ENCODE peak calls at places on chromosomes 4 and X, in five cellular contexts. One of them, this sample, is unnamed.

GRCh38 chrX:49209434-49210251 is 9.7 kb upstream of the SYP start:
- DNase-seq in tibial nerve: no peak
- DNase-seq in brain microvascular endothelial cell: no peak
- DNase-seq in endothelial cell: no peak
- DNase-seq in HFFc6: no peak
- DNase-seq in this sample: no peak

GRCh38 chr4:42302348-42302747 is 94.9 kb upstream of the SHISA3 start:
- DNase-seq in brain microvascular endothelial cell: peak
- DNase-seq in endothelial cell: peak
- DNase-seq in tibial nerve: no peak
- DNase-seq in HFFc6: no peak
- DNase-seq in this sample: peak

GRCh38 chr4:3773552-3774001 is 7.4 kb downstream of the ADRA2C start:
- DNase-seq in brain microvascular endothelial cell: no peak
- DNase-seq in tibial nerve: no peak
- DNase-seq in HFFc6: no peak
- DNase-seq in endothelial cell: no peak
- DNase-seq in this sample: no peak

GRCh38 chr4:53617101-53617680 is 25.9 kb upstream of the LNX1 start:
- DNase-seq in HFFc6: no peak
- DNase-seq in tibial nerve: no peak
- DNase-seq in brain microvascular endothelial cell: no peak
- DNase-seq in endothelial cell: no peak
- DNase-seq in this sample: no peak

GRCh38 chr4:81215936-81216335 is 914 bp upstream of the PRKG2 start:
- DNase-seq in endothelial cell: no peak
- DNase-seq in tibial nerve: no peak
- DNase-seq in brain microvascular endothelial cell: no peak
- DNase-seq in HFFc6: no peak
- DNase-seq in this sample: no peak

GRCh38 chr4:1554876-1555265 is 129.2 kb downstream of the FAM53A start:
- DNase-seq in HFFc6: no peak
- DNase-seq in endothelial cell: no peak
- DNase-seq in brain microvascular endothelial cell: no peak
- DNase-seq in tibial nerve: no peak
- DNase-seq in this sample: no peak

GRCh38 chr4:112968456-112969159 is 80.8 kb upstream of the ANK2 start:
- DNase-seq in endothelial cell: no peak
- DNase-seq in brain microvascular endothelial cell: peak
- DNase-seq in HFFc6: peak
- DNase-seq in tibial nerve: no peak
- DNase-seq in this sample: no peak

GRCh38 chrX:154349979-154350378 is 24.5 kb downstream of the FLNA start:
- DNase-seq in tibial nerve: no peak
- DNase-seq in brain microvascular endothelial cell: no peak
- DNase-seq in endothelial cell: no peak
- DNase-seq in HFFc6: no peak
- DNase-seq in this sample: no peak

GRCh38 chrX:30659421-30659820 is 6.2 kb downstream of the GK start:
- DNase-seq in endothelial cell: no peak
- DNase-seq in tibial nerve: no peak
- DNase-seq in HFFc6: peak
- DNase-seq in brain microvascular endothelial cell: peak
- DNase-seq in this sample: peak

GRCh38 chrX:133444952-133445831 is 29.9 kb upstream of the GPC4 start:
- DNase-seq in brain microvascular endothelial cell: no peak
- DNase-seq in tibial nerve: no peak
- DNase-seq in endothelial cell: no peak
- DNase-seq in HFFc6: no peak
- DNase-seq in this sample: peak

GRCh38 chr4:95869961-95870500 is 30.1 kb downstream of the PDHA2 start:
- DNase-seq in brain microvascular endothelial cell: peak
- DNase-seq in endothelial cell: no peak
- DNase-seq in HFFc6: no peak
- DNase-seq in tibial nerve: no peak
- DNase-seq in this sample: no peak

GRCh38 chr4:95867919-95868318 is 28.0 kb downstream of the PDHA2 start:
- DNase-seq in endothelial cell: no peak
- DNase-seq in HFFc6: no peak
- DNase-seq in tibial nerve: no peak
- DNase-seq in brain microvascular endothelial cell: no peak
- DNase-seq in this sample: peak
- TF ChIP-seq CTCF in endothelial cell: no peak
- TF ChIP-seq CTCF in HFFc6: no peak
- TF ChIP-seq CTCF in tibial nerve: no peak
- TF ChIP-seq CTCF in brain microvascular endothelial cell: no peak
- TF ChIP-seq CTCF in this sample: no peak

GRCh38 chr4:88725143-88725542 is 27.5 kb upstream of the NAP1L5 start:
- DNase-seq in HFFc6: no peak
- DNase-seq in tibial nerve: no peak
- DNase-seq in endothelial cell: no peak
- DNase-seq in brain microvascular endothelial cell: no peak
- DNase-seq in this sample: no peak
- TF ChIP-seq CTCF in HFFc6: no peak
- TF ChIP-seq CTCF in tibial nerve: no peak
- TF ChIP-seq CTCF in endothelial cell: no peak
- TF ChIP-seq CTCF in brain microvascular endothelial cell: no peak
- TF ChIP-seq CTCF in this sample: no peak

DNA sequence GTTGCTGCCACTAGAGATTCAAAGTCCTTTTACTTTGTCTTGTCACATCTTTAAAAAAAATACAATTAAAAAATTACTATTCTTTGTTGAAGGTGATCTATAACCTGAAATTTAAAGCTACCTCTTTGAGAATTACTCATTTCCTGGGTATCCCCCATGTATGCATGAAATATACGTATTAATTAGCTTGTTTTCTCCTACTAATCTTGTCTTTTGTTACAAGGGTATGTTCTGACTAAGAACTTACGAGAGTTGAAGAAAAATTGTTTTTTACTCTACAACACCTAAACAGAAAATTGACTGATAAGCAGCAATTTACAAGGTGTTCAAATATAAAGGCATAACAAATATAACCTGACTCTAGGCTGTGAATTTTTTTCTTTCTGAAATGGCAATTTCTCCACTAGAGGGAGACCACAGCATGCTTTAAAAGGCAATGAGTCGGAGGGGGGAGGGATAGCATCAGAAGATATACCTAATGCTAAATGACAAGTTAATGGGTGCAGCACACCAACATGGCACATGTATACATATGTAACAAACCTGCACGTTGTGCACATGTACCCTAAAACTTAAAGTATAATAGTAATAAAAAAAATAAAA is 249.6 kb downstream of the OPHN1 start:
- DNase-seq in HFFc6: no peak
- DNase-seq in endothelial cell: no peak
- DNase-seq in brain microvascular endothelial cell: peak
- DNase-seq in tibial nerve: no peak
- DNase-seq in this sample: peak
- TF ChIP-seq CTCF in HFFc6: peak
- TF ChIP-seq CTCF in endothelial cell: peak
- TF ChIP-seq CTCF in brain microvascular endothelial cell: peak
- TF ChIP-seq CTCF in tibial nerve: peak
- TF ChIP-seq CTCF in this sample: peak

GRCh38 chr4:94406668-94407437 is 44.9 kb upstream of the PDLIM5 start:
- DNase-seq in brain microvascular endothelial cell: peak
- DNase-seq in tibial nerve: peak
- DNase-seq in endothelial cell: peak
- DNase-seq in HFFc6: peak
- DNase-seq in this sample: peak
- TF ChIP-seq CTCF in brain microvascular endothelial cell: peak
- TF ChIP-seq CTCF in tibial nerve: peak
- TF ChIP-seq CTCF in endothelial cell: peak
- TF ChIP-seq CTCF in HFFc6: peak
- TF ChIP-seq CTCF in this sample: peak

DNA sequence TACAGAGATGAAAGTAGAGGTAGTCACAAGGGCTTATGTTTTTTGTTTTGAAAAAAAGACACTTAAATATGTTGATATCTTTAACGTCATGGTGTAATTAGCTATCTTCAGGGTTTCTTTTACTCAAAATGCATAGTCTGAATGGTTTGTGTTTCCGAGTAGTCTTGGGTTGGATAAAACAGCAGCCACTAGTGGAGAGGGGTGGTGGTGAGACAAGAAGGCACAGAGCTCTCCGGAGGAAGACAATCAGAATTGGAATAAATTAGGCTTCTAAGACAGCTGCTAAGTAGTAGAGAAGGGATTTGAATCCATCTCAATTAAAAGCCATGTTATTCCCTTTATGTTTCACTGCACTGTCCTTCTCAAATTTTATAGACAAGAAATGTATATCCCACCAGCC is 240.4 kb upstream of the VEGFC start:
- DNase-seq in endothelial cell: no peak
- DNase-seq in HFFc6: no peak
- DNase-seq in brain microvascular endothelial cell: no peak
- DNase-seq in tibial nerve: no peak
- DNase-seq in this sample: no peak
- TF ChIP-seq CTCF in endothelial cell: no peak
- TF ChIP-seq CTCF in HFFc6: peak
- TF ChIP-seq CTCF in brain microvascular endothelial cell: peak
- TF ChIP-seq CTCF in tibial nerve: no peak
- TF ChIP-seq CTCF in this sample: no peak

DNA sequence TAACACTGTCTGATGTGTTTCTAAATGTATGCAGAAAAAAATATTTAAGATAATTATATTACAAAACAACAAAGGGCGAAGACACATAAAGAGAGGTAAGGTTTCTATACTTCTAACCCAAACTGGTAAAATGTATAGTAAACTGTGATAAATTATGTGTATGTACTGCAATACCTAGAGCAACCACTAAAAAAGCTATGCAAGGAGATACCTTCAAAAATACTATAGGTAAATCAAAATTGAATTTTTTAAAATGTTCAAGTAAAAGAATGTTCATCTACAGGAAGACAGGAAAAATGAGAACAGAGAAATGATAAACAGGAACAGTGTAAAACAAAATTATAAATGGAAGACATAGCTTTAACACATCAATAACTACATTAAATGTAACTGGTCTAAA is 27.3 kb upstream of the RAI2 start:
- DNase-seq in tibial nerve: no peak
- DNase-seq in HFFc6: no peak
- DNase-seq in endothelial cell: no peak
- DNase-seq in brain microvascular endothelial cell: no peak
- DNase-seq in this sample: no peak
- TF ChIP-seq CTCF in tibial nerve: no peak
- TF ChIP-seq CTCF in HFFc6: peak
- TF ChIP-seq CTCF in endothelial cell: peak
- TF ChIP-seq CTCF in brain microvascular endothelial cell: no peak
- TF ChIP-seq CTCF in this sample: no peak

GRCh38 chrX:13855689-13856425 is 39.0 kb upstream of the GPM6B start:
- DNase-seq in endothelial cell: no peak
- DNase-seq in HFFc6: no peak
- DNase-seq in brain microvascular endothelial cell: no peak
- DNase-seq in tibial nerve: no peak
- DNase-seq in this sample: no peak

GRCh38 chrX:13857804-13858203 is 40.9 kb upstream of the GPM6B start:
- DNase-seq in brain microvascular endothelial cell: no peak
- DNase-seq in tibial nerve: no peak
- DNase-seq in endothelial cell: no peak
- DNase-seq in HFFc6: no peak
- DNase-seq in this sample: no peak

GRCh38 chrX:13851996-13852695 is 35.3 kb upstream of the GPM6B start:
- DNase-seq in brain microvascular endothelial cell: no peak
- DNase-seq in endothelial cell: no peak
- DNase-seq in tibial nerve: no peak
- DNase-seq in HFFc6: no peak
- DNase-seq in this sample: peak
- TF ChIP-seq CTCF in brain microvascular endothelial cell: no peak
- TF ChIP-seq CTCF in endothelial cell: no peak
- TF ChIP-seq CTCF in tibial nerve: no peak
- TF ChIP-seq CTCF in HFFc6: no peak
- TF ChIP-seq CTCF in this sample: peak

GRCh38 chr4:6716018-6716911 is at the start of gene BLOC1S4:
- DNase-seq in endothelial cell: peak
- DNase-seq in HFFc6: peak
- DNase-seq in brain microvascular endothelial cell: peak
- DNase-seq in tibial nerve: peak
- DNase-seq in this sample: peak
- TF ChIP-seq CTCF in endothelial cell: no peak
- TF ChIP-seq CTCF in HFFc6: peak
- TF ChIP-seq CTCF in brain microvascular endothelial cell: peak
- TF ChIP-seq CTCF in tibial nerve: peak
- TF ChIP-seq CTCF in this sample: no peak

DNA sequence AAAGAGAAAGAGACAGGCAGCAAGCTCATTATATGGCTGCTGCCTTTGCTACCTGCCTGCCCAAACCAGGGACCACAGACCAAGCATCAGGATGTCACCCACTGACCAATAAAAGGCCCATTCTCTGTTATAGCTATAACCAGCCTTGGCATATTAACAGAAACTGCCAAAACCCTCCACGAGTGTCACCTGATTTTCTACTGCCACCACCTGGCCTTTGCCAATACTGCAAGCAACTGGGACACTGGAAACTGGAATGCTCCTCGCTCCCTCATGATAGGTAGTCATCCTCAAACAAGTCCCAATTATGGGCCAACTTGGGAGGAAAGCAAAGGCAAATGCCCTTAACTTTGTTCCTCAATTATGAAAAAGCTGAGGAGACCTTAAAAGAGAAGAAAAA is 76.0 kb downstream of the SPIN4 start:
- DNase-seq in brain microvascular endothelial cell: peak
- DNase-seq in tibial nerve: no peak
- DNase-seq in HFFc6: peak
- DNase-seq in endothelial cell: peak
- DNase-seq in this sample: peak
- TF ChIP-seq CTCF in brain microvascular endothelial cell: peak
- TF ChIP-seq CTCF in tibial nerve: peak
- TF ChIP-seq CTCF in HFFc6: peak
- TF ChIP-seq CTCF in endothelial cell: peak
- TF ChIP-seq CTCF in this sample: peak

DNA sequence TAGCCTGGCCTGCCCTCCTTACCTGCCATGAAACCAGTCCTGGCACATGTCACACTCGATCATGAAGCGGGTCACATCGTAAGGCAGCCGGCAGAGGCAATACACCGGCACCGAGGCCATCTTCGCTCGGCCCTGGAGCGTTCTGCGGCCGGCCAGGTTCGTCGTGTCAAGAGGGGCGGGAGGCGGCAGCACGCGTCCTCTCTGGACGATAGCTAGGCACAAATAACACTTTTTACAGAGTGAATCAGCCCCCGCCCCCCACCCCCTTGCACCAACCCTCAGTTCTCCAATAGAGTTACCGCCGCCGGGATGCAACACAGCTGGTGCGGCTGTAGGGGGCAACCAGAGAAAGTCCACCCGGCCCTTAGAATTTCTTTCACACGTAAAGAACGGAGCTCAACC is 1.7 kb downstream of the PHF8 start:
- DNase-seq in tibial nerve: no peak
- DNase-seq in endothelial cell: peak
- DNase-seq in brain microvascular endothelial cell: peak
- DNase-seq in HFFc6: peak
- DNase-seq in this sample: peak
- TF ChIP-seq CTCF in tibial nerve: peak
- TF ChIP-seq CTCF in endothelial cell: no peak
- TF ChIP-seq CTCF in brain microvascular endothelial cell: peak
- TF ChIP-seq CTCF in HFFc6: peak
- TF ChIP-seq CTCF in this sample: peak